ENCODE peak calls at places on chromosomes 2 and 18, in five cellular contexts. Y, S, T, R and F are unnamed samples.

GRCh38 chr2:141517180-141517851 is 613.5 kb downstream of the LRP1B start:
- DNase-seq in T (no peak), S (no peak), R (no peak), Y (no peak), F (no peak)

GRCh38 chr2:234991793-234992192 is 40.0 kb downstream of the SH3BP4 start:
- DNase-seq in Y (no peak), S (no peak), T (no peak), R (no peak), F (no peak)

GRCh38 chr2:190267302-190267701 is 52.3 kb downstream of the HIBCH start:
- DNase-seq in R (no peak), S (no peak), Y (no peak), T (no peak), F (no peak)

GRCh38 chr18:79513381-79514081 is 117.8 kb downstream of the NFATC1 start:
- DNase-seq in R (no peak), S (peak), T (peak), Y (no peak), F (no peak)

GRCh38 chr18:64405161-64405560 is 256.3 kb upstream of the LINC00305 start:
- DNase-seq in S (no peak), T (no peak), Y (no peak), R (no peak), F (no peak)

GRCh38 chr2:196365132-196365531 is 193.8 kb upstream of the STK17B start:
- DNase-seq in T (no peak), R (no peak), Y (no peak), S (no peak), F (no peak)

GRCh38 chr2:171652411-171652775 is 34.9 kb upstream of the DYNC1I2 start:
- DNase-seq in R (no peak), T (no peak), Y (no peak), S (no peak), F (no peak)

GRCh38 chr2:8622924-8623465 is 58.9 kb upstream of the ID2 start:
- DNase-seq in Y (no peak), T (no peak), S (no peak), R (no peak), F (peak)

GRCh38 chr2:241142063-241142462 is 7.2 kb downstream of the PASK start:
- DNase-seq in S (no peak), T (no peak), Y (no peak), R (no peak), F (no peak)

GRCh38 chr2:55966431-55967118 is 43.0 kb upstream of the EFEMP1 start:
- DNase-seq in S (peak), Y (no peak), T (no peak), R (no peak), F (no peak)

GRCh38 chr2:17426708-17427107 is 91.5 kb downstream of the RAD51AP2 start:
- DNase-seq in T (no peak), S (no peak), Y (no peak), R (no peak), F (no peak)